ENCODE peak calls at places on chromosome 10, in eight cellular contexts. One of them, this sample, is unnamed.

GRCh38 chr10:133528296-133528844 is 1.2 kb downstream of the CYP2E1 start:
- DNase-seq in SK-MEL-5: no peak
- DNase-seq in NCI-H2029: no peak
- DNase-seq in prostate gland: no peak
- DNase-seq in LHCN-M2: no peak
- DNase-seq in WTC11: no peak
- DNase-seq in kidney glomerular epithelial cell: no peak
- DNase-seq in ACHN: no peak
- DNase-seq in this sample: no peak

GRCh38 chr10:13338337-13339128 is 9.6 kb downstream of the SEPHS1 start:
- DNase-seq in SK-MEL-5: no peak
- DNase-seq in NCI-H2029: no peak
- DNase-seq in prostate gland: no peak
- DNase-seq in LHCN-M2: no peak
- DNase-seq in WTC11: no peak
- DNase-seq in kidney glomerular epithelial cell: no peak
- DNase-seq in ACHN: no peak
- DNase-seq in this sample: no peak

GRCh38 chr10:106913294-106913693 is 251.2 kb downstream of the SORCS1 start:
- DNase-seq in SK-MEL-5: no peak
- DNase-seq in NCI-H2029: no peak
- DNase-seq in prostate gland: no peak
- DNase-seq in LHCN-M2: no peak
- DNase-seq in WTC11: no peak
- DNase-seq in kidney glomerular epithelial cell: no peak
- DNase-seq in ACHN: no peak
- DNase-seq in this sample: no peak

GRCh38 chr10:74050653-74051052 is 52.7 kb downstream of the VCL start:
- DNase-seq in SK-MEL-5: no peak
- DNase-seq in NCI-H2029: no peak
- DNase-seq in prostate gland: no peak
- DNase-seq in LHCN-M2: no peak
- DNase-seq in WTC11: no peak
- DNase-seq in kidney glomerular epithelial cell: no peak
- DNase-seq in ACHN: no peak
- DNase-seq in this sample: no peak

GRCh38 chr10:25498645-25499044 is 323.8 kb downstream of the GPR158 start:
- DNase-seq in SK-MEL-5: peak; percentile 1
- DNase-seq in NCI-H2029: no peak
- DNase-seq in prostate gland: no peak
- DNase-seq in LHCN-M2: no peak
- DNase-seq in WTC11: no peak
- DNase-seq in kidney glomerular epithelial cell: no peak
- DNase-seq in ACHN: no peak
- DNase-seq in this sample: no peak

GRCh38 chr10:33116293-33116697 is 158.3 kb upstream of the ITGB1 start:
- DNase-seq in SK-MEL-5: peak; percentile 68
- DNase-seq in NCI-H2029: no peak
- DNase-seq in prostate gland: no peak
- DNase-seq in LHCN-M2: peak; percentile 62
- DNase-seq in WTC11: peak; percentile 54
- DNase-seq in kidney glomerular epithelial cell: peak; percentile 69
- DNase-seq in ACHN: peak; percentile 54
- DNase-seq in this sample: peak; percentile 52

GRCh38 chr10:23053036-23053435 is 42.3 kb upstream of the MSRB2 start:
- DNase-seq in SK-MEL-5: peak; percentile 62
- DNase-seq in NCI-H2029: peak; percentile 5
- DNase-seq in prostate gland: no peak
- DNase-seq in LHCN-M2: peak; percentile 15
- DNase-seq in WTC11: peak; percentile 20
- DNase-seq in kidney glomerular epithelial cell: no peak
- DNase-seq in ACHN: no peak
- DNase-seq in this sample: no peak

GRCh38 chr10:27822286-27822685 is 76.7 kb upstream of the MKX start:
- DNase-seq in SK-MEL-5: no peak
- DNase-seq in NCI-H2029: no peak
- DNase-seq in prostate gland: no peak
- DNase-seq in LHCN-M2: no peak
- DNase-seq in WTC11: no peak
- DNase-seq in kidney glomerular epithelial cell: peak; percentile 7
- DNase-seq in ACHN: no peak
- DNase-seq in this sample: no peak

GRCh38 chr10:821322-821721 is 110.2 kb downstream of the LARP4B start:
- DNase-seq in SK-MEL-5: no peak
- DNase-seq in NCI-H2029: no peak
- DNase-seq in prostate gland: no peak
- DNase-seq in LHCN-M2: peak; percentile 28
- DNase-seq in WTC11: no peak
- DNase-seq in kidney glomerular epithelial cell: peak; percentile 1
- DNase-seq in ACHN: no peak
- DNase-seq in this sample: no peak

This sample was measured in iPS DF 6.9.